ENCODE peak calls at places on chromosome 16, in five cellular contexts. One of them, this sample, is unnamed.

GRCh38 chr16:52470601-52471000 is 76.3 kb downstream of the TOX3 start:
- DNase-seq in transverse colon: no peak
- DNase-seq in stomach: no peak
- DNase-seq in GM23338: peak; percentile 77
- DNase-seq in vagina: no peak
- DNase-seq in this sample: no peak

GRCh38 chr16:82004651-82005490 is 6.4 kb downstream of the SDR42E1 start:
- DNase-seq in transverse colon: no peak
- DNase-seq in stomach: no peak
- DNase-seq in GM23338: no peak
- DNase-seq in vagina: no peak
- DNase-seq in this sample: no peak

GRCh38 chr16:6483634-6484033 is 849.0 kb upstream of the RBFOX1 start:
- DNase-seq in transverse colon: no peak
- DNase-seq in stomach: no peak
- DNase-seq in GM23338: peak; percentile 68
- DNase-seq in vagina: no peak
- DNase-seq in this sample: no peak

GRCh38 chr16:83888672-83889044 is 10.3 kb upstream of the MLYCD start:
- DNase-seq in transverse colon: no peak
- DNase-seq in stomach: no peak
- DNase-seq in GM23338: no peak
- DNase-seq in vagina: no peak
- DNase-seq in this sample: no peak

GRCh38 chr16:62950351-62950750 is 914.1 kb upstream of the CDH8 start:
- DNase-seq in transverse colon: no peak
- DNase-seq in stomach: no peak
- DNase-seq in GM23338: peak; percentile 20
- DNase-seq in vagina: no peak
- DNase-seq in this sample: no peak

GRCh38 chr16:84404324-84404723 is 36.0 kb downstream of the ATP2C2 start:
- DNase-seq in transverse colon: no peak
- DNase-seq in stomach: no peak
- DNase-seq in GM23338: no peak
- DNase-seq in vagina: no peak
- DNase-seq in this sample: no peak

GRCh38 chr16:73095885-73096341 is 48.0 kb upstream of the ZFHX3 start:
- DNase-seq in transverse colon: no peak
- DNase-seq in stomach: no peak
- DNase-seq in GM23338: no peak
- DNase-seq in vagina: no peak
- DNase-seq in this sample: no peak

GRCh38 chr16:27515874-27516353 is 33.8 kb downstream of the GTF3C1 start:
- DNase-seq in transverse colon: no peak
- DNase-seq in stomach: peak; percentile 27
- DNase-seq in GM23338: peak; percentile 72
- DNase-seq in vagina: no peak
- DNase-seq in this sample: peak; percentile 15

GRCh38 chr16:3963203-3963602 is 82.7 kb upstream of the CREBBP start:
- DNase-seq in transverse colon: no peak
- DNase-seq in stomach: no peak
- DNase-seq in GM23338: peak; percentile 24
- DNase-seq in vagina: no peak
- DNase-seq in this sample: no peak

GRCh38 chr16:85196976-85197375 is 84.7 kb upstream of the CIBAR2 start:
- DNase-seq in transverse colon: no peak
- DNase-seq in stomach: no peak
- DNase-seq in GM23338: no peak
- DNase-seq in vagina: no peak
- DNase-seq in this sample: no peak

GRCh38 chr16:86931410-86931941 is 353.1 kb downstream of the FOXL1 start:
- DNase-seq in transverse colon: no peak
- DNase-seq in stomach: no peak
- DNase-seq in GM23338: peak; percentile 29
- DNase-seq in vagina: no peak
- DNase-seq in this sample: no peak

GRCh38 chr16:74297296-74297665 is 667 bp downstream of the PSMD7 start:
- DNase-seq in transverse colon: peak; percentile 18
- DNase-seq in stomach: no peak
- DNase-seq in GM23338: peak; percentile 51
- DNase-seq in vagina: no peak
- DNase-seq in this sample: no peak

GRCh38 chr16:87319997-87320491 is 2.9 kb upstream of the C16orf95 start:
- DNase-seq in transverse colon: no peak
- DNase-seq in stomach: no peak
- DNase-seq in GM23338: no peak
- DNase-seq in vagina: no peak
- DNase-seq in this sample: no peak

GRCh38 chr16:86834451-86835035 is 256.2 kb downstream of the FOXL1 start:
- DNase-seq in transverse colon: no peak
- DNase-seq in stomach: no peak
- DNase-seq in GM23338: peak; percentile 66
- DNase-seq in vagina: no peak
- DNase-seq in this sample: no peak

GRCh38 chr16:81738831-81739496 is 40.1 kb upstream of the PLCG2 start:
- DNase-seq in transverse colon: peak; percentile 71
- DNase-seq in stomach: peak; percentile 44
- DNase-seq in GM23338: no peak
- DNase-seq in vagina: no peak
- DNase-seq in this sample: peak; percentile 95

GRCh38 chr16:20765732-20766131 is 1.9 kb downstream of the ACSM3 start:
- DNase-seq in transverse colon: no peak
- DNase-seq in stomach: no peak
- DNase-seq in GM23338: no peak
- DNase-seq in vagina: no peak
- DNase-seq in this sample: no peak

GRCh38 chr16:84874004-84874435 is 54.2 kb downstream of the CRISPLD2 start:
- DNase-seq in transverse colon: no peak
- DNase-seq in stomach: no peak
- DNase-seq in GM23338: no peak
- DNase-seq in vagina: no peak
- DNase-seq in this sample: no peak

GRCh38 chr16:22948603-22949368 is 134.8 kb downstream of the HS3ST2 start:
- DNase-seq in transverse colon: peak; percentile 69
- DNase-seq in stomach: peak; percentile 57
- DNase-seq in GM23338: peak; percentile 94
- DNase-seq in vagina: no peak
- DNase-seq in this sample: peak; percentile 60
- TF ChIP-seq POLR2AphosphoS5 in transverse colon: no peak
- TF ChIP-seq POLR2AphosphoS5 in stomach: no peak
- TF ChIP-seq POLR2AphosphoS5 in GM23338: no peak
- TF ChIP-seq POLR2AphosphoS5 in vagina: no peak
- TF ChIP-seq POLR2AphosphoS5 in this sample: no peak

GRCh38 chr16:8753411-8754054 is 43.9 kb downstream of the TMEM186 start:
- DNase-seq in transverse colon: no peak
- DNase-seq in stomach: peak; percentile 38
- DNase-seq in GM23338: no peak
- DNase-seq in vagina: no peak
- DNase-seq in this sample: no peak
- H3K27ac ChIP-seq in transverse colon: no peak overlapping the region
- H3K27ac ChIP-seq in stomach: no peak overlapping the region
- H3K27ac ChIP-seq in GM23338: no peak overlapping the region
- H3K27ac ChIP-seq in vagina: no peak overlapping the region
- H3K27ac ChIP-seq in this sample: no peak overlapping the region

DNA sequence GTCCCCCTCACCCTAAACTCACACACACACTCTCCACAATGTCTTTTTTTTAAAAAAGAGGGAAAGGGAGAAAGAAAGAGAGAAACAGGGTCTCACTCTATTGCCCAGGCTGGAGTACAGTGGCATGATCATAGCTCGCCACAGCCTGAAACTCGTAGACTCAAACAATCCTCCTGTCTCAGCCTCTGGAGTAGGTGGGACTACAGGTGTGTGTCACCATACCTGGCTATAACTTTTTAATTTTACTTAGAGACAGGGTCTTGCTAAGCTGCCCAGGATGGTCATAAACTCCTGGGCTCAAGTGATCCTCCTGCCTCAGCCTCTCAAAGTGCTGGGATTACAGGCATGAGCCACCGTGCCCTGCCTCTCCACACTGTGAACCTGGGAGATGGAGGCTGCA is 24.9 kb downstream of the LITAF start:
- DNase-seq in transverse colon: no peak
- DNase-seq in stomach: no peak
- DNase-seq in GM23338: no peak
- DNase-seq in vagina: no peak
- DNase-seq in this sample: no peak
- H3K4me3 ChIP-seq in transverse colon: no peak overlapping the region
- H3K4me3 ChIP-seq in stomach: no peak overlapping the region
- H3K4me3 ChIP-seq in GM23338: no peak overlapping the region
- H3K4me3 ChIP-seq in vagina: no peak overlapping the region
- H3K4me3 ChIP-seq in this sample: no peak overlapping the region

GRCh38 chr16:47492036-47492427 is 30.9 kb downstream of the PHKB start:
- DNase-seq in transverse colon: no peak
- DNase-seq in stomach: no peak
- DNase-seq in GM23338: no peak
- DNase-seq in vagina: no peak
- DNase-seq in this sample: no peak

GRCh38 chr16:47493358-47494337 is 32.5 kb downstream of the PHKB start:
- DNase-seq in transverse colon: no peak
- DNase-seq in stomach: no peak
- DNase-seq in GM23338: no peak
- DNase-seq in vagina: no peak
- DNase-seq in this sample: no peak

GRCh38 chr16:47488051-47488450 is 26.9 kb downstream of the PHKB start:
- DNase-seq in transverse colon: no peak
- DNase-seq in stomach: no peak
- DNase-seq in GM23338: no peak
- DNase-seq in vagina: no peak
- DNase-seq in this sample: no peak

GRCh38 chr16:47490471-47490870 is 29.3 kb downstream of the PHKB start:
- DNase-seq in transverse colon: no peak
- DNase-seq in stomach: no peak
- DNase-seq in GM23338: no peak
- DNase-seq in vagina: no peak
- DNase-seq in this sample: no peak

GRCh38 chr16:47492428-47493357 is 31.6 kb downstream of the PHKB start:
- DNase-seq in transverse colon: peak; percentile 57
- DNase-seq in stomach: peak; percentile 47
- DNase-seq in GM23338: peak; percentile 21
- DNase-seq in vagina: no peak
- DNase-seq in this sample: peak; percentile 94
- TF ChIP-seq POLR2AphosphoS5 in transverse colon: peak; percentile 44
- TF ChIP-seq POLR2AphosphoS5 in stomach: peak; percentile 37
- TF ChIP-seq POLR2AphosphoS5 in GM23338: no peak
- TF ChIP-seq POLR2AphosphoS5 in vagina: peak; percentile 29
- TF ChIP-seq POLR2AphosphoS5 in this sample: peak; percentile 66

DNA sequence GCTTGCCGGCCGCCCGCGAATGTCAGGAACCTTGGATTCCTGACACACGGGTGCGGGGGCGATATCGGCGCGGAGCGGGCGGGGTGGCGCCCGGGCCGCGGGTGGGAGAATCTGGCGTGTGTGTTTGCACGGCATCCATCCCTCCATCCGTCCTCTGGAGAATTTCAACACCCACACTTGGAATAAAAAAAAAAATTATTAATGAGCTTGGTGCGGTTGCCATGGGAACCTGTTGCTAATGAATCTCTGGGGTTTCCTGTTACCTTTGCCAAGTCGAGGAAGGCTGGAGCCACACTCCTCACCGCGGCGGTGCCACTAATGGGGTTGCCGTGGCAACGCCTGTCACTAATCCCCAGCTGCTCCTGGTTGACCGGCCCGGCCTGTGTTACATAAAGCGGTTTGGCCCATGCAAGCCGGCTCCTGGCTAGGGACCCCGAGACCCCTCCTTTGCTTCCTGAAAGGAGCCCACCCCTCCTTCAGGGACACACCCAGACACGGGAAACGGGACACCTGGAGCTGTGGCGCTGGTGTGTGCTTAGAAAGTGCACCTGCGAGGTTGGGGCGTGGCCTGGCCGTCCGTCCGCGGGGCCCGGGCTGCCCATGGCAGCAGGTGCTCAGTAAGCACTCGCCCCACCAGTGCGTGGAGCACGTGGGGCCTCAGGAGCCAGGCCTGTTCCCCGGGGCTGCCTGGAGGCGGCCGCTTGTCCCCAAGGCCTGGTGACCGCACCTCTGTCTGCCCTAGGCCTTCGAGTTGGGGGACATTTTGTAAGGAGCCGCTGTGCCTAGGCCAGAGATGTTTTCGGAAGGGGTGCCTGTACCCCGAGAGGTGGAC is 14.6 kb downstream of the CACNA1H start:
- DNase-seq in transverse colon: no peak
- DNase-seq in stomach: no peak
- DNase-seq in GM23338: peak; percentile 65
- DNase-seq in vagina: no peak
- DNase-seq in this sample: no peak
- H3K27ac ChIP-seq in transverse colon: peak overlapping the region; percentile 79
- H3K27ac ChIP-seq in stomach: peak overlapping the region; percentile 56
- H3K27ac ChIP-seq in GM23338: no peak overlapping the region
- H3K27ac ChIP-seq in vagina: no peak overlapping the region
- H3K27ac ChIP-seq in this sample: no peak overlapping the region

DNA sequence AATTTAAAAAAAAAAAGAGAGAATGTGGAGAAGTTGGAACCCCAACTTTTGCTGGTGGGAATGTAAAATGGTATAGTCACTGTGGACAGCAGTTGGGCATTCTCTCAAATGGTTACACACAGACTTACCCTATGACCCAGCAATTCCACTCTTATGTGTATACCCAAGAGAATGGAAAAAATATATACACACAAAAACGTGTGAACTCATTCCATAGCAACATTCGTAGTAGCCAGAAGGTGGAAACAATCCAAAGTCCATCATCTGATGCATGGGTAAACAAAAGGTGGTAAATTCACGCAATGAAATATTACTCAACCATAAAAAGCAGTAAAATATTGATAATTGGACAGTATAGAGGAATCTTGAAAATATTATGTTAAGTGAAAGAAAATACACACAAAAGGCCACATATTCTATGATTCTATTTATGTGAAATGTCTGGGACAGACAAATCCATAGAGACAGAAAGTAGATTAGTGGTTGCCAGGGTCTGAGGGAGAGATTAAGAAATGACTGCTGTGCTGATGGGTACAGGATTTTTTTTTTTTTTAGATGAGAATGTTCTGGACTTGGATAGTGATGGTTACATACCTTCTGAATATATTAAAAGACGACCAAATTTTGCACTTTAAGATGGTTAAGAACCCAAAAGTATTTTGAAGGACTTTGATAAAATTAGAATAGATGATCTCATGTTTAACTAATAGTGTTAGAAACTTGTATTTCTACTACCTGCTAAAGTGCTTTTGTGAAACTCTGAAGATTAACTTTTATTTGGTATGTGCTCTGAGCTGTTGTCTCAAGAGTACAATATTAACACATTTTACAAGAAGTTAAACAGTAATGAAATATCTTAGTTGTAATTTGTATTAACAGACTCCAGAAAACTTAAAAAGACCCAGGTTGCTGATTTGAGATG is 60.9 kb downstream of the MRTFB start:
- DNase-seq in transverse colon: no peak
- DNase-seq in stomach: no peak
- DNase-seq in GM23338: no peak
- DNase-seq in vagina: no peak
- DNase-seq in this sample: no peak
- H3K4me3 ChIP-seq in transverse colon: no peak overlapping the region
- H3K4me3 ChIP-seq in stomach: no peak overlapping the region
- H3K4me3 ChIP-seq in GM23338: no peak overlapping the region
- H3K4me3 ChIP-seq in vagina: no peak overlapping the region
- H3K4me3 ChIP-seq in this sample: no peak overlapping the region

This sample was measured in HL-60.